ENCODE peak calls at places on chromosomes 16 and 17, in ten cellular contexts. X is dorsolateral prefrontal cortex; M is COR-L47; A is stimulated activated CD4-positive, alpha-beta T cell treated with anti-CD3 and anti-CD28 coated beads, Interleukin-4, amount 100 ng/mL, for 48 hours; J is H54; K is activated T-cell treated with anti-CD3 and anti-CD28 coated beads for 24 hours; P is BE2C; D is kidney tubule cell; T is lower leg skin; B is T follicular helper cell. Z is an unnamed sample.
A peak's percentile ranks its signal among the peaks of the same experiment; 100 is the strongest.

GRCh38 chr17:2929881-2930533 is 133.4 kb downstream of the OR1D5 start:
- DNase-seq in X (no peak), M (no peak), A (peak; percentile 11), J (peak; percentile 80), K (peak; percentile 5), P (peak; percentile 77), D (peak; percentile 54), T (no peak), B (no peak), Z (no peak)

GRCh38 chr17:83056583-83057396 is 22.6 kb upstream of the METRNL start:
- DNase-seq in X (no peak), M (no peak), A (no peak), J (no peak), K (no peak), P (no peak), D (peak; percentile 74), T (peak; percentile 88), B (no peak), Z (peak; percentile 77)

GRCh38 chr17:36947922-36948716 is 635 bp upstream of the AATF start:
- DNase-seq in X (no peak), M (peak; percentile 44), A (no peak), J (peak; percentile 75), K (no peak), P (no peak), D (no peak), T (peak; percentile 49), B (no peak), Z (no peak)

GRCh38 chr17:37701424-37702020 is 43.3 kb downstream of the HNF1B start:
- DNase-seq in X (no peak), M (no peak), A (peak; percentile 32), J (no peak), K (peak; percentile 20), P (peak; percentile 16), D (peak; percentile 42), T (no peak), B (no peak), Z (no peak)

GRCh38 chr17:77325537-77325825 is 184.7 kb downstream of the SEC14L1 start:
- DNase-seq in X (no peak), M (no peak), A (no peak), J (no peak), K (no peak), P (no peak), D (no peak), T (no peak), B (no peak), Z (no peak)

GRCh38 chr16:74107795-74108610 is 188.6 kb upstream of the PSMD7 start:
- DNase-seq in X (no peak), M (no peak), A (peak; percentile 21), J (peak; percentile 7), K (no peak), P (peak; percentile 63), D (peak; percentile 64), T (no peak), B (no peak), Z (peak; percentile 60)

GRCh38 chr17:80195671-80196529 is 24.2 kb downstream of the SGSH start:
- DNase-seq in X (no peak), M (no peak), A (peak; percentile 47), J (peak; percentile 27), K (peak; percentile 45), P (no peak), D (no peak), T (no peak), B (peak; percentile 38), Z (no peak)

GRCh38 chr17:4536742-4537411 is 18.3 kb downstream of the MYBBP1A start:
- DNase-seq in X (no peak), M (no peak), A (no peak), J (no peak), K (no peak), P (no peak), D (no peak), T (no peak), B (no peak), Z (no peak)

GRCh38 chr17:44121206-44121605 is 2.2 kb downstream of the HDAC5 start:
- DNase-seq in X (no peak), M (no peak), A (no peak), J (no peak), K (no peak), P (no peak), D (no peak), T (no peak), B (no peak), Z (no peak)

GRCh38 chr17:1108810-1109605 is 70.8 kb downstream of the ABR start:
- DNase-seq in X (peak; percentile 62), M (no peak), A (peak; percentile 41), J (no peak), K (peak; percentile 50), P (peak; percentile 34), D (peak; percentile 63), T (peak; percentile 91), B (peak; percentile 56), Z (peak; percentile 76)

GRCh38 chr16:47644166-47644565 is 183.0 kb downstream of the PHKB start:
- DNase-seq in X (no peak), M (no peak), A (no peak), J (peak; percentile 8), K (no peak), P (no peak), D (peak; percentile 51), T (no peak), B (no peak), Z (no peak)

GRCh38 chr17:44546711-44547606 is 10.3 kb upstream of the FZD2 start:
- DNase-seq in X (no peak), M (no peak), A (no peak), J (peak; percentile 71), K (no peak), P (no peak), D (peak; percentile 45), T (no peak), B (no peak), Z (no peak)

GRCh38 chr17:74445156-74445555 is 13.3 kb downstream of the GPRC5C start:
- DNase-seq in X (no peak), M (no peak), A (no peak), J (no peak), K (no peak), P (no peak), D (no peak), T (no peak), B (no peak), Z (no peak)

GRCh38 chr16:56933266-56933619 is 1.3 kb downstream of the HERPUD1 start:
- DNase-seq in X (no peak), M (no peak), A (no peak), J (no peak), K (no peak), P (no peak), D (no peak), T (no peak), B (no peak), Z (no peak)

GRCh38 chr17:13520899-13521572 is 80.7 kb downstream of the HS3ST3A1 start:
- DNase-seq in X (no peak), M (no peak), A (no peak), J (no peak), K (no peak), P (no peak), D (peak; percentile 6), T (no peak), B (no peak), Z (no peak)

GRCh38 chr16:27446721-27447120 is 44.7 kb downstream of the IL21R start:
- DNase-seq in X (no peak), M (no peak), A (no peak), J (no peak), K (no peak), P (no peak), D (no peak), T (no peak), B (peak; percentile 75), Z (no peak)

GRCh38 chr16:7285520-7285919 is 47.1 kb upstream of the RBFOX1 start:
- DNase-seq in X (no peak), M (no peak), A (no peak), J (no peak), K (no peak), P (no peak), D (no peak), T (no peak), B (no peak), Z (no peak)

GRCh38 chr17:42509409-42509808 is 26.6 kb upstream of the NAGLU start:
- DNase-seq in X (no peak), M (no peak), A (no peak), J (no peak), K (no peak), P (no peak), D (no peak), T (no peak), B (no peak), Z (no peak)

GRCh38 chr16:77603656-77604055 is 118.7 kb upstream of the NUDT7 start:
- DNase-seq in X (no peak), M (no peak), A (no peak), J (no peak), K (no peak), P (no peak), D (no peak), T (no peak), B (no peak), Z (no peak)

GRCh38 chr17:64635647-64636305 is 26.3 kb downstream of the SMURF2 start:
- DNase-seq in X (no peak), M (no peak), A (no peak), J (no peak), K (no peak), P (no peak), D (peak; percentile 27), T (no peak), B (no peak), Z (no peak)

GRCh38 chr16:74623214-74623842 is 16.4 kb upstream of the GLG1 start:
- DNase-seq in X (no peak), M (peak; percentile 17), A (no peak), J (no peak), K (no peak), P (no peak), D (peak; percentile 63), T (peak; percentile 40), B (no peak), Z (peak; percentile 13)

GRCh38 chr17:18040287-18040858 is 1.2 kb downstream of the GID4 start:
- DNase-seq in X (no peak), M (no peak), A (no peak), J (no peak), K (no peak), P (no peak), D (peak; percentile 23), T (no peak), B (no peak), Z (no peak)

GRCh38 chr17:41907633-41908539 is 10.9 kb downstream of the ACLY start:
- DNase-seq in X (no peak), M (no peak), A (no peak), J (peak; percentile 59), K (no peak), P (peak; percentile 85), D (peak; percentile 99), T (no peak), B (no peak), Z (no peak)

GRCh38 chr17:82212331-82213250 is at the start of gene CCDC57:
- DNase-seq in X (peak; percentile 85), M (peak; percentile 78), A (peak; percentile 69), J (peak; percentile 87), K (peak; percentile 65), P (peak; percentile 92), D (peak; percentile 86), T (peak; percentile 94), B (no peak), Z (peak; percentile 88)

GRCh38 chr16:68197250-68197649 is 38.7 kb downstream of the ESRP2 start:
- DNase-seq in X (no peak), M (no peak), A (no peak), J (no peak), K (no peak), P (no peak), D (peak; percentile 91), T (no peak), B (no peak), Z (no peak)

GRCh38 chr17:882827-883585 is 96.6 kb downstream of the NXN start:
- DNase-seq in X (no peak), M (no peak), A (no peak), J (no peak), K (no peak), P (no peak), D (no peak), T (no peak), B (no peak), Z (peak; percentile 75)

Z was measured in sciatic nerve.